ENCODE peak calls at places on chromosomes 3 and 15, in four cellular contexts. One of them, this sample, is unnamed.

GRCh38 chr3:90091557-90091956 is 984.1 kb downstream of the EPHA3 start:
- DNase-seq in dermis blood vessel endothelial cell: peak; percentile 2
- DNase-seq in NCI-H1048: peak; percentile 81
- DNase-seq in HTR-8/SVneo: peak; percentile 14
- DNase-seq in this sample: peak; percentile 97

GRCh38 chr3:66397745-66398144 is 103.1 kb downstream of the LRIG1 start:
- DNase-seq in NCI-H1048: no peak
- DNase-seq in HTR-8/SVneo: no peak
- DNase-seq in dermis blood vessel endothelial cell: no peak
- DNase-seq in this sample: no peak

GRCh38 chr3:30183421-30183820 is 423.0 kb upstream of the TGFBR2 start:
- DNase-seq in dermis blood vessel endothelial cell: no peak
- DNase-seq in HTR-8/SVneo: no peak
- DNase-seq in NCI-H1048: no peak
- DNase-seq in this sample: no peak

GRCh38 chr3:61646851-61647525 is 85.6 kb downstream of the PTPRG start:
- DNase-seq in HTR-8/SVneo: no peak
- DNase-seq in NCI-H1048: no peak
- DNase-seq in dermis blood vessel endothelial cell: peak; percentile 87
- DNase-seq in this sample: no peak

GRCh38 chr3:23448998-23449537 is 245.9 kb downstream of the UBE2E2 start:
- DNase-seq in HTR-8/SVneo: no peak
- DNase-seq in NCI-H1048: no peak
- DNase-seq in dermis blood vessel endothelial cell: no peak
- DNase-seq in this sample: no peak

GRCh38 chr3:173398111-173398479 is 551 bp downstream of the NLGN1 start:
- DNase-seq in HTR-8/SVneo: peak; percentile 2
- DNase-seq in NCI-H1048: no peak
- DNase-seq in dermis blood vessel endothelial cell: no peak
- DNase-seq in this sample: peak; percentile 81

GRCh38 chr3:13353936-13354542 is 66.1 kb downstream of the NUP210 start:
- DNase-seq in dermis blood vessel endothelial cell: peak; percentile 23
- DNase-seq in HTR-8/SVneo: peak; percentile 30
- DNase-seq in NCI-H1048: no peak
- DNase-seq in this sample: no peak

GRCh38 chr3:63151893-63152292 is 126.2 kb upstream of the SYNPR start:
- DNase-seq in dermis blood vessel endothelial cell: no peak
- DNase-seq in HTR-8/SVneo: no peak
- DNase-seq in NCI-H1048: no peak
- DNase-seq in this sample: no peak

GRCh38 chr15:98738689-98739411 is 90.5 kb downstream of the IGF1R start:
- DNase-seq in dermis blood vessel endothelial cell: no peak
- DNase-seq in NCI-H1048: no peak
- DNase-seq in HTR-8/SVneo: no peak
- DNase-seq in this sample: no peak

GRCh38 chr3:171553085-171553484 is 92.9 kb upstream of the TNIK start:
- DNase-seq in NCI-H1048: no peak
- DNase-seq in dermis blood vessel endothelial cell: no peak
- DNase-seq in HTR-8/SVneo: no peak
- DNase-seq in this sample: no peak

GRCh38 chr3:15284121-15284889 is 48.1 kb downstream of the SH3BP5 start:
- DNase-seq in dermis blood vessel endothelial cell: peak; percentile 46
- DNase-seq in NCI-H1048: no peak
- DNase-seq in HTR-8/SVneo: no peak
- DNase-seq in this sample: no peak

GRCh38 chr3:70754314-70754713 is 441.9 kb upstream of the MDFIC2 start:
- DNase-seq in HTR-8/SVneo: no peak
- DNase-seq in dermis blood vessel endothelial cell: no peak
- DNase-seq in NCI-H1048: no peak
- DNase-seq in this sample: no peak

GRCh38 chr15:41544650-41545015 is 576 bp upstream of the RPAP1 start:
- DNase-seq in HTR-8/SVneo: no peak
- DNase-seq in dermis blood vessel endothelial cell: no peak
- DNase-seq in NCI-H1048: no peak
- DNase-seq in this sample: no peak

GRCh38 chr3:157226173-157226847 is 66.4 kb upstream of the CCNL1 start:
- DNase-seq in NCI-H1048: no peak
- DNase-seq in HTR-8/SVneo: no peak
- DNase-seq in dermis blood vessel endothelial cell: no peak
- DNase-seq in this sample: no peak

GRCh38 chr3:110530902-110531301 is 540.7 kb upstream of the NECTIN3 start:
- DNase-seq in HTR-8/SVneo: no peak
- DNase-seq in NCI-H1048: no peak
- DNase-seq in dermis blood vessel endothelial cell: no peak
- DNase-seq in this sample: no peak

GRCh38 chr3:115834068-115834467 is 210.8 kb downstream of the GAP43 start:
- DNase-seq in dermis blood vessel endothelial cell: no peak
- DNase-seq in NCI-H1048: no peak
- DNase-seq in HTR-8/SVneo: peak; percentile 3
- DNase-seq in this sample: no peak

GRCh38 chr3:135444058-135444457 is 521.5 kb upstream of the PPP2R3A start:
- DNase-seq in NCI-H1048: no peak
- DNase-seq in dermis blood vessel endothelial cell: no peak
- DNase-seq in HTR-8/SVneo: no peak
- DNase-seq in this sample: no peak

GRCh38 chr15:28901987-28902745 is 16.4 kb downstream of the APBA2 start:
- DNase-seq in HTR-8/SVneo: no peak
- DNase-seq in dermis blood vessel endothelial cell: no peak
- DNase-seq in NCI-H1048: no peak
- DNase-seq in this sample: no peak

GRCh38 chr15:64731807-64732151 is 43.6 kb downstream of the RBPMS2 start:
- DNase-seq in HTR-8/SVneo: no peak
- DNase-seq in NCI-H1048: no peak
- DNase-seq in dermis blood vessel endothelial cell: no peak
- DNase-seq in this sample: no peak

GRCh38 chr3:150607267-150608065 is 4.3 kb downstream of the SELENOT start:
- DNase-seq in NCI-H1048: peak; percentile 11
- DNase-seq in HTR-8/SVneo: no peak
- DNase-seq in dermis blood vessel endothelial cell: no peak
- DNase-seq in this sample: no peak

GRCh38 chr3:165204445-165204844 is 8.3 kb upstream of the SLITRK3 start:
- DNase-seq in NCI-H1048: no peak
- DNase-seq in HTR-8/SVneo: no peak
- DNase-seq in dermis blood vessel endothelial cell: no peak
- DNase-seq in this sample: no peak

GRCh38 chr3:89699771-89700170 is 592.4 kb downstream of the EPHA3 start:
- DNase-seq in NCI-H1048: no peak
- DNase-seq in HTR-8/SVneo: no peak
- DNase-seq in dermis blood vessel endothelial cell: no peak
- DNase-seq in this sample: no peak

GRCh38 chr15:91862891-91863520 is 9.5 kb downstream of the SLCO3A1 start:
- DNase-seq in dermis blood vessel endothelial cell: no peak
- DNase-seq in NCI-H1048: no peak
- DNase-seq in HTR-8/SVneo: no peak
- DNase-seq in this sample: no peak